ENCODE peak calls at places on chromosome 21, in seven cellular contexts. T is activated T-cell treated with anti-CD3 and anti-CD28 coated beads for 1 hour, P is GM19239, Z is left lung, N is DMS153, R is cardiac septum, M is IMR-90. E is an unnamed sample.

GRCh38 chr21:15054606-15055239 is 10.1 kb downstream of the NRIP1 start:
- DNase-seq in T (no peak), P (no peak), Z (no peak), N (no peak), R (no peak), M (no peak), E (no peak)

GRCh38 chr21:34598931-34599400 is 15.9 kb downstream of the RCAN1 start:
- DNase-seq in T (no peak), P (no peak), Z (no peak), N (peak; percentile 78), R (no peak), M (peak; percentile 36), E (no peak)

GRCh38 chr21:18499761-18500376 is 96.3 kb upstream of the TMPRSS15 start:
- DNase-seq in T (no peak), P (no peak), Z (no peak), N (peak; percentile 16), R (no peak), M (peak; percentile 13), E (peak; percentile 1)

GRCh38 chr21:25881524-25882376 is 147.0 kb downstream of the GABPA start:
- DNase-seq in T (peak; percentile 46), P (peak; percentile 63), Z (peak; percentile 59), N (no peak), R (peak; percentile 82), M (peak; percentile 61), E (peak; percentile 57)

GRCh38 chr21:31503467-31503866 is 156.0 kb upstream of the SOD1 start:
- DNase-seq in T (no peak), P (no peak), Z (no peak), N (no peak), R (no peak), M (no peak), E (no peak)

GRCh38 chr21:25956993-25957714 is 213.4 kb downstream of the APP start:
- DNase-seq in T (no peak), P (no peak), Z (no peak), N (no peak), R (no peak), M (peak; percentile 86), E (no peak)

GRCh38 chr21:27649323-27649722 is 682.4 kb upstream of the ADAMTS5 start:
- DNase-seq in T (no peak), P (no peak), Z (no peak), N (no peak), R (no peak), M (peak; percentile 97), E (no peak)

GRCh38 chr21:36010801-36011200 is 49.5 kb downstream of the SETD4 start:
- DNase-seq in T (no peak), P (no peak), Z (no peak), N (no peak), R (no peak), M (no peak), E (no peak)

GRCh38 chr21:45994086-45994661 is 12.6 kb downstream of the COL6A1 start:
- DNase-seq in T (no peak), P (no peak), Z (peak; percentile 30), N (no peak), R (no peak), M (no peak), E (no peak)

GRCh38 chr21:32132911-32133310 is 145.9 kb downstream of the MIS18A start:
- DNase-seq in T (no peak), P (no peak), Z (no peak), N (peak; percentile 26), R (no peak), M (no peak), E (no peak)

GRCh38 chr21:44461438-44462089 is 6.3 kb downstream of the LRRC3 start:
- DNase-seq in T (no peak), P (no peak), Z (no peak), N (no peak), R (no peak), M (no peak), E (no peak)

GRCh38 chr21:39007532-39007931 is 175.7 kb downstream of the PSMG1 start:
- DNase-seq in T (no peak), P (no peak), Z (no peak), N (no peak), R (no peak), M (no peak), E (no peak)

GRCh38 chr21:36850372-36850771 is 116.1 kb downstream of the HLCS start:
- DNase-seq in T (no peak), P (no peak), Z (no peak), N (no peak), R (no peak), M (no peak), E (no peak)

GRCh38 chr21:38894899-38895298 is 89.2 kb downstream of the ETS2 start:
- DNase-seq in T (no peak), P (no peak), Z (no peak), N (no peak), R (no peak), M (no peak), E (no peak)

GRCh38 chr21:39502631-39503030 is 50.9 kb downstream of the SH3BGR start:
- DNase-seq in T (no peak), P (no peak), Z (no peak), N (no peak), R (no peak), M (no peak), E (no peak)

GRCh38 chr21:32484706-32485380 is 72.3 kb downstream of the EVA1C start:
- DNase-seq in T (no peak), P (no peak), Z (peak; percentile 80), N (no peak), R (peak; percentile 73), M (no peak), E (no peak)

GRCh38 chr21:46413365-46413696 is 45.4 kb upstream of the DIP2A start:
- DNase-seq in T (no peak), P (no peak), Z (no peak), N (no peak), R (no peak), M (no peak), E (no peak)

GRCh38 chr21:34636961-34637360 is 22.0 kb upstream of the RCAN1 start:
- DNase-seq in T (no peak), P (no peak), Z (no peak), N (no peak), R (no peak), M (no peak), E (no peak)

GRCh38 chr21:45523411-45524101 is 18.7 kb downstream of the SLC19A1 start:
- DNase-seq in T (no peak), P (no peak), Z (peak; percentile 28), N (no peak), R (peak; percentile 46), M (no peak), E (no peak)

GRCh38 chr21:36437745-36438128 is 42.2 kb downstream of the CLDN14 start:
- DNase-seq in T (no peak), P (no peak), Z (no peak), N (no peak), R (no peak), M (peak; percentile 97), E (no peak)